ENCODE peak calls at places on chromosomes 5 and 9, in four cellular contexts. E is Peyer's patch, Z is cardiac muscle cell, U is ascending aorta. R is an unnamed sample.

GRCh38 chr9:86041331-86041741 is 58.0 kb downstream of the GOLM1 start:
- DNase-seq in E (no peak), Z (peak; percentile 48), U (no peak), R (no peak)

GRCh38 chr9:91089405-91090131 is 272.1 kb downstream of the AUH start:
- DNase-seq in E (peak; percentile 28), Z (peak; percentile 71), U (no peak), R (peak; percentile 61)

GRCh38 chr9:68978501-68978900 is 35.4 kb downstream of the PRKACG start:
- DNase-seq in E (no peak), Z (no peak), U (no peak), R (no peak)

GRCh38 chr5:137737349-137738256 is 1.7 kb upstream of the KLHL3 start:
- DNase-seq in E (no peak), Z (peak; percentile 98), U (no peak), R (peak; percentile 47)

GRCh38 chr5:137989419-137989818 is 43.5 kb downstream of the FAM13B start:
- DNase-seq in E (no peak), Z (no peak), U (no peak), R (no peak)

GRCh38 chr5:175691761-175692160 is 33.9 kb downstream of the HRH2 start:
- DNase-seq in E (no peak), Z (no peak), U (no peak), R (no peak)

GRCh38 chr9:77649109-77649812 is 1.1 kb upstream of the GNA14 start:
- DNase-seq in E (no peak), Z (peak; percentile 64), U (no peak), R (no peak)

GRCh38 chr5:16934669-16935068 is 1.4 kb downstream of the MYO10 start:
- DNase-seq in E (no peak), Z (no peak), U (no peak), R (no peak)

GRCh38 chr5:153974131-153974812 is 64.4 kb downstream of the FAM114A2 start:
- DNase-seq in E (no peak), Z (peak; percentile 70), U (no peak), R (peak; percentile 19)

GRCh38 chr9:22657713-22658112 is 211.1 kb downstream of the DMRTA1 start:
- DNase-seq in E (no peak), Z (no peak), U (no peak), R (no peak)

GRCh38 chr9:70510157-70510770 is 95.8 kb upstream of the KLF9 start:
- DNase-seq in E (no peak), Z (peak; percentile 38), U (no peak), R (peak; percentile 49)

GRCh38 chr5:148776780-148777179 is 49.6 kb upstream of the ADRB2 start:
- DNase-seq in E (no peak), Z (peak; percentile 19), U (peak; percentile 70), R (no peak)

GRCh38 chr5:151581347-151581746 is 9.8 kb downstream of the FAT2 start:
- DNase-seq in E (no peak), Z (no peak), U (no peak), R (no peak)

GRCh38 chr9:114516913-114517312 is 11.6 kb upstream of the WHRN start:
- DNase-seq in E (no peak), Z (peak; percentile 56), U (no peak), R (no peak)

GRCh38 chr5:85921590-85921989 is 696.2 kb upstream of the COX7C start:
- DNase-seq in E (no peak), Z (no peak), U (no peak), R (no peak)

GRCh38 chr5:57686806-57687205 is 204.2 kb upstream of the ACTBL2 start:
- DNase-seq in E (no peak), Z (no peak), U (no peak), R (no peak)

GRCh38 chr5:80141147-80141671 is 106.1 kb downstream of the THBS4 start:
- DNase-seq in E (no peak), Z (peak; percentile 81), U (peak; percentile 87), R (peak; percentile 70)

GRCh38 chr9:69097053-69097452 is 61.5 kb downstream of the FXN start:
- DNase-seq in E (no peak), Z (peak; percentile 89), U (no peak), R (no peak)

GRCh38 chr5:104088876-104089778 is 526.5 kb upstream of the NUDT12 start:
- DNase-seq in E (no peak), Z (no peak), U (no peak), R (no peak)

GRCh38 chr5:149915392-149916260 is 29.0 kb downstream of the PDE6A start:
- DNase-seq in E (no peak), Z (no peak), U (peak; percentile 48), R (no peak)

GRCh38 chr5:68953885-68954617 is 139.8 kb upstream of the SLC30A5 start:
- DNase-seq in E (no peak), Z (peak; percentile 65), U (no peak), R (no peak)

GRCh38 chr5:56060276-56061110 is 65.7 kb upstream of the IL6ST start:
- DNase-seq in E (no peak), Z (no peak), U (no peak), R (no peak)

GRCh38 chr5:14410942-14411258 is 170.7 kb upstream of the OTULINL start:
- DNase-seq in E (no peak), Z (peak; percentile 22), U (no peak), R (no peak)

GRCh38 chr9:110259566-110259965 is 3.3 kb upstream of the TXN start:
- DNase-seq in E (no peak), Z (no peak), U (no peak), R (no peak)

GRCh38 chr5:148864113-148864841 is 37.9 kb downstream of the ADRB2 start:
- DNase-seq in E (no peak), Z (no peak), U (no peak), R (no peak)

GRCh38 chr9:78035369-78035993 is 3.9 kb upstream of the GNAQ start:
- DNase-seq in E (no peak), Z (peak; percentile 90), U (peak; percentile 74), R (peak; percentile 58)

GRCh38 chr9:114397219-114397847 is 9.6 kb upstream of the AKNA start:
- DNase-seq in E (no peak), Z (no peak), U (no peak), R (no peak)

GRCh38 chr5:135183464-135183863 is 149.4 kb upstream of the PITX1 start:
- DNase-seq in E (no peak), Z (no peak), U (no peak), R (no peak)

GRCh38 chr5:153147891-153148623 is 342.4 kb upstream of the GRIA1 start:
- DNase-seq in E (no peak), Z (peak; percentile 76), U (no peak), R (no peak)

GRCh38 chr5:142821733-142822487 is 51.7 kb downstream of the ARHGAP26 start:
- DNase-seq in E (no peak), Z (peak; percentile 81), U (no peak), R (no peak)

GRCh38 chr5:170542691-170543275 is 39.0 kb downstream of the KCNIP1 start:
- DNase-seq in E (no peak), Z (no peak), U (peak; percentile 33), R (no peak)

GRCh38 chr5:152532714-152533113 is 127.6 kb upstream of the NMUR2 start:
- DNase-seq in E (no peak), Z (peak; percentile 71), U (no peak), R (no peak)

GRCh38 chr5:142339781-142340180 is 15.0 kb upstream of the SPRY4 start:
- DNase-seq in E (no peak), Z (no peak), U (peak; percentile 31), R (no peak)

GRCh38 chr5:45725537-45725936 is 29.4 kb upstream of the HCN1 start:
- DNase-seq in E (no peak), Z (no peak), U (no peak), R (no peak)
- TF ChIP-seq CTCF in E (no peak), Z (no peak), U (no peak), R (no peak)

DNA sequence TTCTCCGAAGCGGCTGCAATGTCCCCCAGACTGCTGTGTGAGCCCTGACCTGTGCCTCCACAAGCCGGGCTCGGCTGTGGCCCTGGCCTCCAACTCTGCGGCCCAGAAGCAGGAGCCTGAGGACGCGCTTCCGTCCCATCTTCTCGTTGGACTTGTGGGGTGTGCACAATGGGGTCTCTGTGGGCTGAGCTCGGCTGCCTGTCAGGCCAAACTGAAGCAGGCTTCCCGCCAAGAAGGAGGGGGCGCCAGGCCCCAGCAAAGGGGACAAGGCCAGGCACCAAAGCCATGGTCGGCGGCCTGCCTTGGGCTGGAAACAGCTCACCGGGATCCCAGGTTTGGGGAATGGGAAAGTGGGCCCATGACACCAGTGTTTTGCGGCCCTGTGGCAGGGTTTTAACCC is 4.1 kb downstream of the NOTCH1 start:
- DNase-seq in E (no peak), Z (no peak), U (no peak), R (no peak)
- H3K27ac ChIP-seq in E (peak overlapping the region; percentile 81), Z (no peak overlapping the region), U (peak overlapping the region; percentile 25), R (peak overlapping the region; percentile 89)

GRCh38 chr5:10724799-10725507 is 36.1 kb downstream of the DAP start:
- DNase-seq in E (no peak), Z (peak; percentile 91), U (peak; percentile 81), R (peak; percentile 26)
- TF ChIP-seq CTCF in E (no peak), Z (peak; percentile 57), U (peak; percentile 16), R (peak; percentile 21)

DNA sequence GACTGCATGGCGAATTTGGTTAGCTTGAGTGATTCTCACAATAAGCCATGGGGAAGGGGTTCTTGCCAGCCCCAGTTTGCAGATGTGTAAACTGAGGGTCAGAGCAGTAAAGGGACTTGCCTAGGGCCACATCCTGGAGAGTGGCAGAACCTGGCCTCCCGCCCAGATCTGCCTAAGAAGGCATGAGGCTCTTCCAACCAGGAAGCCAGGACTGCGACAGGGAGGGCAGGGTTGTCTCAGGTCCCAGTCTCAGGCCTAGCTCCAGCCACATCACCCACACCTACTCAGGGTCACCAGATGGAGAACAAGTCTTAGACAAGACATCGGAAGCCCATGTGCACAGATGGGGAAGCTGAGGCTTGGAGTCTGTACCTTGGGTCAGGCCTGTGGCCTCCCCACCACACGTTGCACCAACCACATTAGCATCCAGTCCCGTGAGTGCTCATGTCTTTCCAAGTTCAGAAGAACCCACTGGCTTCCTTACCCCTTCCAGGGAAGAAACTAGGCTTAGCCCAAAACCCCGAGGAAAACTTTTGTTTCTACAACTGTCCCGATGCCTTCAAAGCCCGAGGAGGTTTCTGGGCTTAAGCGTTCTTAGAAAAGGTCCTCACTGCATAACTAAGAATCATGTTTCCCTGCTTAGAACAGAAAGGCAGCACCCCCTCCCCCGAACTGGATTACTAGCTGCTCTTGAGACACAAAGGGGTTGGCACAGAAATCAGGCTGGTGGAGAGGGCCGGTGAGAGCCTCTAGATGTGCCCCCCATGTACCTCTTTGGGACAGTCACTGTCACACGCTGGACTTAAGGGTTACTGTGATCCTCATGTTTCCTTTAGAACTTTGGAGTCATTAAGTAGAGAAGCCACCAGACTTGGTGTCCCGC is 2.3 kb downstream of the FAM78A start:
- DNase-seq in E (peak; percentile 45), Z (no peak), U (no peak), R (no peak)
- H3K27ac ChIP-seq in E (peak overlapping the region; percentile 79), Z (peak overlapping the region; percentile 92), U (peak overlapping the region; percentile 71), R (peak overlapping the region; percentile 83)

DNA sequence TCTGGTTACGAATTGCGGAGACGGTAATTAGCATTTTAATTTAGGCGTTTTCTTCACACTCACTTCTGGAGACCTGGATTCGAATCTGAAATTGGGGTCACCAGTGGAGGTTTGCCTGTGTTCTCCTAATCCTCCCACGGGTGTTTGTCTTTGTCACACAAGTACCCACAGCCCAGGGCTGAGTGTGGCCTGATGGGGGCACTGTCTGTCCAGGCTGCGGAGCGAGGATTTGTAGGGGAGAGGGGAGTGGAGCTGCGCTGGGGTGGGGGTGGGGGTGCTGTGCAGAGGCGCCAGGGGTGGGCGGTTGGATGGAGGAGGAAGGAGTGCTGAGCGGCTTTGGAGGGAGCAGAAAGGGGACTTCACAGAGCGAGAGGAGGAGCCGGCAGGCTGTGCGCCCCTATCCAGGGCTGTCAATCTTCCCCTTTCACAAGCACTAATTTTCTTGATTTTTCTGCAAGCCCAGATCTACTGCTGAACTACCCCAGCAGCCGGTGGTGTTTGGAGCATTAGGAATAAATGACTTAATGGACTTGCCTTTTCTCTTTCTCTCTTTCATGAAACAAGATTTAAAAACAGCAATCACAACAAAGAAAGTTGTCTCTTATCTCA is 53.1 kb downstream of the TSPAN17 start:
- DNase-seq in E (no peak), Z (peak; percentile 12), U (no peak), R (no peak)
- TF ChIP-seq CTCF in E (no peak), Z (peak; percentile 34), U (no peak), R (no peak)

GRCh38 chr9:133876144-133876543 is 116.0 kb downstream of the VAV2 start:
- DNase-seq in E (no peak), Z (peak; percentile 24), U (no peak), R (no peak)
- H3K27ac ChIP-seq in E (no peak overlapping the region), Z (no peak overlapping the region), U (no peak overlapping the region), R (no peak overlapping the region)

R was measured in transverse colon.